ENCODE peak calls at places on chromosomes 6 and 20, in five cellular contexts. One of them, this sample, is unnamed.
A peak's percentile ranks its signal among the peaks of the same experiment; 100 is the strongest.

GRCh38 chr20:34891166-34892062 is 15.0 kb downstream of the ACSS2 start:
- DNase-seq in cardiac muscle cell: no peak
- DNase-seq in tibial nerve: no peak
- DNase-seq in coronary artery: no peak
- DNase-seq in fibroblast of lung: peak; percentile 68
- DNase-seq in this sample: no peak

GRCh38 chr20:23156170-23156841 is 70.2 kb upstream of the CD93 start:
- DNase-seq in fibroblast of lung: peak; percentile 88
- DNase-seq in tibial nerve: peak; percentile 42
- DNase-seq in cardiac muscle cell: no peak
- DNase-seq in coronary artery: peak; percentile 88
- DNase-seq in this sample: no peak

GRCh38 chr6:170087946-170088348 is 202.9 kb downstream of the DLL1 start:
- DNase-seq in fibroblast of lung: no peak
- DNase-seq in coronary artery: peak; percentile 69
- DNase-seq in cardiac muscle cell: no peak
- DNase-seq in tibial nerve: no peak
- DNase-seq in this sample: peak; percentile 4

GRCh38 chr20:13420625-13421024 is 199.6 kb downstream of the ISM1 start:
- DNase-seq in tibial nerve: no peak
- DNase-seq in cardiac muscle cell: no peak
- DNase-seq in fibroblast of lung: no peak
- DNase-seq in coronary artery: no peak
- DNase-seq in this sample: no peak

GRCh38 chr6:116266803-116267202 is 12.9 kb downstream of the TSPYL1 start:
- DNase-seq in tibial nerve: no peak
- DNase-seq in cardiac muscle cell: no peak
- DNase-seq in fibroblast of lung: no peak
- DNase-seq in coronary artery: no peak
- DNase-seq in this sample: no peak

GRCh38 chr6:41634657-41635056 is 3.6 kb upstream of the MDFI start:
- DNase-seq in coronary artery: no peak
- DNase-seq in tibial nerve: no peak
- DNase-seq in cardiac muscle cell: no peak
- DNase-seq in fibroblast of lung: no peak
- DNase-seq in this sample: no peak

GRCh38 chr20:56778765-56779195 is 149.7 kb downstream of the TFAP2C start:
- DNase-seq in cardiac muscle cell: peak; percentile 28
- DNase-seq in fibroblast of lung: peak; percentile 52
- DNase-seq in tibial nerve: no peak
- DNase-seq in coronary artery: no peak
- DNase-seq in this sample: no peak

GRCh38 chr6:64949257-64949656 is 757.8 kb downstream of the EYS start:
- DNase-seq in cardiac muscle cell: no peak
- DNase-seq in tibial nerve: no peak
- DNase-seq in coronary artery: no peak
- DNase-seq in fibroblast of lung: no peak
- DNase-seq in this sample: no peak

GRCh38 chr6:3697609-3698008 is 53.9 kb downstream of the PXDC1 start:
- DNase-seq in tibial nerve: no peak
- DNase-seq in cardiac muscle cell: no peak
- DNase-seq in coronary artery: no peak
- DNase-seq in fibroblast of lung: peak; percentile 94
- DNase-seq in this sample: no peak

GRCh38 chr20:37392441-37393195 is 46.7 kb downstream of the SRC start:
- DNase-seq in fibroblast of lung: no peak
- DNase-seq in cardiac muscle cell: no peak
- DNase-seq in coronary artery: peak; percentile 69
- DNase-seq in tibial nerve: no peak
- DNase-seq in this sample: no peak

GRCh38 chr20:54716790-54717189 is 241.4 kb downstream of the DOK5 start:
- DNase-seq in fibroblast of lung: no peak
- DNase-seq in cardiac muscle cell: no peak
- DNase-seq in coronary artery: no peak
- DNase-seq in tibial nerve: no peak
- DNase-seq in this sample: no peak

GRCh38 chr6:115415378-115415777 is 645.3 kb downstream of the FRK start:
- DNase-seq in cardiac muscle cell: no peak
- DNase-seq in fibroblast of lung: no peak
- DNase-seq in coronary artery: no peak
- DNase-seq in tibial nerve: no peak
- DNase-seq in this sample: no peak

GRCh38 chr6:83292900-83293843 is 100.0 kb downstream of the RWDD2A start:
- DNase-seq in cardiac muscle cell: no peak
- DNase-seq in tibial nerve: no peak
- DNase-seq in coronary artery: no peak
- DNase-seq in fibroblast of lung: no peak
- DNase-seq in this sample: no peak

GRCh38 chr20:1629321-1629720 is 9.5 kb upstream of the SIRPB1 start:
- DNase-seq in tibial nerve: no peak
- DNase-seq in cardiac muscle cell: no peak
- DNase-seq in coronary artery: no peak
- DNase-seq in fibroblast of lung: no peak
- DNase-seq in this sample: no peak

GRCh38 chr6:164404802-164405488 is 904.5 kb downstream of the C6orf118 start:
- DNase-seq in coronary artery: no peak
- DNase-seq in tibial nerve: no peak
- DNase-seq in cardiac muscle cell: no peak
- DNase-seq in fibroblast of lung: no peak
- DNase-seq in this sample: no peak

GRCh38 chr6:90098025-90098474 is 198.6 kb downstream of the BACH2 start:
- DNase-seq in coronary artery: peak; percentile 93
- DNase-seq in fibroblast of lung: peak; percentile 98
- DNase-seq in tibial nerve: peak; percentile 89
- DNase-seq in cardiac muscle cell: no peak
- DNase-seq in this sample: peak; percentile 44

GRCh38 chr6:137832110-137832509 is 34.9 kb upstream of the TNFAIP3 start:
- DNase-seq in tibial nerve: no peak
- DNase-seq in cardiac muscle cell: no peak
- DNase-seq in coronary artery: no peak
- DNase-seq in fibroblast of lung: peak; percentile 82
- DNase-seq in this sample: no peak

GRCh38 chr20:44716309-44717106 is 1.3 kb downstream of the CCN5 start:
- DNase-seq in coronary artery: peak; percentile 74
- DNase-seq in fibroblast of lung: no peak
- DNase-seq in tibial nerve: no peak
- DNase-seq in cardiac muscle cell: no peak
- DNase-seq in this sample: no peak

GRCh38 chr6:22071655-22072054 is 225.2 kb downstream of the PRL start:
- DNase-seq in fibroblast of lung: peak; percentile 66
- DNase-seq in tibial nerve: no peak
- DNase-seq in coronary artery: no peak
- DNase-seq in cardiac muscle cell: peak; percentile 71
- DNase-seq in this sample: peak; percentile 57

GRCh38 chr6:33850869-33851541 is 47.2 kb upstream of the MLN start:
- DNase-seq in tibial nerve: no peak
- DNase-seq in fibroblast of lung: no peak
- DNase-seq in coronary artery: no peak
- DNase-seq in cardiac muscle cell: no peak
- DNase-seq in this sample: no peak

GRCh38 chr20:62063601-62063980 is 2.1 kb downstream of the TAF4 start:
- DNase-seq in fibroblast of lung: peak; percentile 35
- DNase-seq in coronary artery: no peak
- DNase-seq in cardiac muscle cell: peak; percentile 45
- DNase-seq in tibial nerve: no peak
- DNase-seq in this sample: peak; percentile 49

GRCh38 chr20:41643504-41643938 is 25.3 kb upstream of the CHD6 start:
- DNase-seq in fibroblast of lung: no peak
- DNase-seq in coronary artery: no peak
- DNase-seq in tibial nerve: no peak
- DNase-seq in cardiac muscle cell: peak; percentile 38
- DNase-seq in this sample: peak; percentile 31

GRCh38 chr20:3661060-3661820 is 2.0 kb downstream of the GFRA4 start:
- DNase-seq in fibroblast of lung: no peak
- DNase-seq in cardiac muscle cell: no peak
- DNase-seq in tibial nerve: no peak
- DNase-seq in coronary artery: no peak
- DNase-seq in this sample: no peak
- H3K4me3 ChIP-seq in fibroblast of lung: no peak overlapping the region
- H3K4me3 ChIP-seq in cardiac muscle cell: peak overlapping the region; percentile 0
- H3K4me3 ChIP-seq in tibial nerve: no peak overlapping the region
- H3K4me3 ChIP-seq in coronary artery: peak overlapping the region; percentile 50
- H3K4me3 ChIP-seq in this sample: no peak overlapping the region

DNA sequence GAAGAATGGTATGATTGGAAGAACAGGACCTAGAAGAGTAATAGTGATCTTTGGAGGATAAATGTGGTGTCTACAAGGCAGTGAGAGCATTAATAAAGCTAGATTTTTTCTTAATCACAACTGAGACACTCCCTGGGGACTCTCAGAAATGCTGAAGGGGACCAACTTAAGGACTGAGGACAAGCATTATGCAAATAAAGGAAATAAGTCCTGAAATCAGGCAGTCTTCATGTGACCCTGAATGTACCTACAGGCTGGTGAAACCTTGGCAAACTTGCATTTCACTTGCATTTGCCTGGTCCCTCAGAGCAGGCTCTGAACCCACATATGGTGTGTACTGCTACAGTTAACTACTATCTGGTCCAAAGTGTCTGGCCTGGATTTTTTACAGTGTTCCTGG is 19.3 kb upstream of the TTK start:
- DNase-seq in tibial nerve: no peak
- DNase-seq in cardiac muscle cell: no peak
- DNase-seq in fibroblast of lung: no peak
- DNase-seq in coronary artery: no peak
- DNase-seq in this sample: no peak
- TF ChIP-seq CTCF in tibial nerve: no peak
- TF ChIP-seq CTCF in cardiac muscle cell: no peak
- TF ChIP-seq CTCF in fibroblast of lung: no peak
- TF ChIP-seq CTCF in coronary artery: no peak
- TF ChIP-seq CTCF in this sample: no peak

DNA sequence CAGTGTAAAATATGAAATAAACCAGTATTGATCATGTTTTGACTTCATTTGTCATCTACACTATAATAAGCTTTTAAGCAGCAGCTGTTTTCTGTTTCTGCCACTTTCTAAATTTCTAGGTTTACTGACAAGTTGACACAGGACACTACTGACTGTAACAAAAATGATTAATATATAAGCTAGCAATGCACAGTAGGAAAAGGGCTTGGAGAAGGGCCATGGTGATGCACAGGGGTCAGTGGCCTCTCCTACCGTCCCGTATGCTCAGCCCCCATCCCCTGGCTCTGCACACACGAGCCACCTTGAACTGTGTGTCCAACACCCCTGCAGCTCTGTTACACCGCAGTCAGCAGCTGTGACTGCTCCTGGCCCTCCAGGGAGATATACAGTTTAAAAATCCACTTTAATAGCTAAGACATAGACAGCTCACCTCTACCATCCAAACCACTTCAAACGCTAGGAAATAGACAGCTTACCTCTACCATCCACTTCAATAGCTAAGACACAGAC is 13.1 kb upstream of the RAB22A start:
- DNase-seq in cardiac muscle cell: no peak
- DNase-seq in fibroblast of lung: peak; percentile 53
- DNase-seq in coronary artery: no peak
- DNase-seq in tibial nerve: no peak
- DNase-seq in this sample: no peak
- H3K4me3 ChIP-seq in cardiac muscle cell: no peak overlapping the region
- H3K4me3 ChIP-seq in fibroblast of lung: no peak overlapping the region
- H3K4me3 ChIP-seq in coronary artery: no peak overlapping the region
- H3K4me3 ChIP-seq in tibial nerve: no peak overlapping the region
- H3K4me3 ChIP-seq in this sample: no peak overlapping the region

GRCh38 chr6:96089173-96089572 is 73.4 kb downstream of the FUT9 start:
- DNase-seq in coronary artery: no peak
- DNase-seq in tibial nerve: no peak
- DNase-seq in fibroblast of lung: no peak
- DNase-seq in cardiac muscle cell: peak; percentile 37
- DNase-seq in this sample: no peak
- TF ChIP-seq CTCF in coronary artery: no peak
- TF ChIP-seq CTCF in tibial nerve: no peak
- TF ChIP-seq CTCF in fibroblast of lung: no peak
- TF ChIP-seq CTCF in cardiac muscle cell: no peak
- TF ChIP-seq CTCF in this sample: no peak

GRCh38 chr6:53302678-53303360 is 45.9 kb downstream of the ELOVL5 start:
- DNase-seq in tibial nerve: no peak
- DNase-seq in cardiac muscle cell: peak; percentile 30
- DNase-seq in coronary artery: no peak
- DNase-seq in fibroblast of lung: peak; percentile 58
- DNase-seq in this sample: no peak
- H3K4me3 ChIP-seq in tibial nerve: no peak overlapping the region
- H3K4me3 ChIP-seq in cardiac muscle cell: no peak overlapping the region
- H3K4me3 ChIP-seq in coronary artery: peak overlapping the region; percentile 47
- H3K4me3 ChIP-seq in fibroblast of lung: peak overlapping the region; percentile 15
- H3K4me3 ChIP-seq in this sample: no peak overlapping the region

GRCh38 chr6:156961282-156961892 is 184.2 kb downstream of the ARID1B start:
- DNase-seq in tibial nerve: no peak
- DNase-seq in coronary artery: no peak
- DNase-seq in fibroblast of lung: no peak
- DNase-seq in cardiac muscle cell: no peak
- DNase-seq in this sample: no peak
- TF ChIP-seq CTCF in tibial nerve: no peak
- TF ChIP-seq CTCF in coronary artery: no peak
- TF ChIP-seq CTCF in fibroblast of lung: no peak
- TF ChIP-seq CTCF in cardiac muscle cell: no peak
- TF ChIP-seq CTCF in this sample: no peak

This sample was measured in ovary.